ENCODE peak calls at places on chromosomes 3 and 15, in five cellular contexts. Y is stimulated activated effector memory CD8-positive, alpha-beta T cell treated with anti-CD3 and anti-CD28 coated beads, Interleukin-12 subunit alpha, Interleukin-12 subunit beta, amount 100 ng/mL, for 72 hours; I is amygdala; J is foreskin fibroblast; O is AG04450. R is an unnamed sample.

GRCh38 chr15:56794923-56795329 is 61.6 kb upstream of the ZNF280D start:
- DNase-seq in Y (no peak), I (no peak), J (no peak), O (no peak), R (no peak)

GRCh38 chr3:196192036-196193001 is 18.9 kb downstream of the ZDHHC19 start:
- DNase-seq in Y (peak; percentile 44), I (no peak), J (no peak), O (no peak), R (no peak)

GRCh38 chr15:56815247-56815646 is 81.9 kb upstream of the ZNF280D start:
- DNase-seq in Y (no peak), I (no peak), J (no peak), O (no peak), R (no peak)

GRCh38 chr15:39828374-39828931 is 45.8 kb upstream of the FSIP1 start:
- DNase-seq in Y (no peak), I (no peak), J (peak; percentile 65), O (no peak), R (peak; percentile 34)

GRCh38 chr3:171977426-171977825 is 62.0 kb upstream of the FNDC3B start:
- DNase-seq in Y (no peak), I (no peak), J (no peak), O (no peak), R (no peak)

GRCh38 chr3:66394261-66395249 is 106.3 kb downstream of the LRIG1 start:
- DNase-seq in Y (no peak), I (no peak), J (no peak), O (no peak), R (no peak)

GRCh38 chr3:184361532-184361931 is at the start of the genes CLCN2 and POLR2H:
- DNase-seq in Y (peak; percentile 51), I (peak; percentile 59), J (peak; percentile 65), O (no peak), R (peak; percentile 62)

GRCh38 chr15:101541501-101542292 is 52.2 kb upstream of the PCSK6 start:
- DNase-seq in Y (no peak), I (no peak), J (no peak), O (no peak), R (no peak)

GRCh38 chr3:119085070-119085439 is 50.4 kb upstream of the IGSF11 start:
- DNase-seq in Y (no peak), I (no peak), J (no peak), O (no peak), R (no peak)

GRCh38 chr3:48555231-48555948 is 1.2 kb downstream of the PFKFB4 start:
- DNase-seq in Y (no peak), I (no peak), J (no peak), O (no peak), R (no peak)

GRCh38 chr3:127454968-127455367 is 135.6 kb downstream of the TPRA1 start:
- DNase-seq in Y (no peak), I (no peak), J (no peak), O (no peak), R (no peak)

GRCh38 chr15:47975422-47975821 is 145.4 kb upstream of the SLC24A5 start:
- DNase-seq in Y (no peak), I (no peak), J (no peak), O (no peak), R (no peak)

GRCh38 chr15:90889313-90889730 is 5.0 kb downstream of the FES start:
- DNase-seq in Y (no peak), I (no peak), J (no peak), O (no peak), R (no peak)

GRCh38 chr15:101535170-101535902 is 45.8 kb upstream of the PCSK6 start:
- DNase-seq in Y (no peak), I (no peak), J (no peak), O (no peak), R (no peak)

GRCh38 chr3:39025222-39025970 is 26.3 kb downstream of the SCN11A start:
- DNase-seq in Y (no peak), I (no peak), J (no peak), O (no peak), R (peak; percentile 8)

GRCh38 chr15:90031231-90031791 is 30.2 kb downstream of the ZNF710 start:
- DNase-seq in Y (no peak), I (no peak), J (peak; percentile 28), O (no peak), R (no peak)

GRCh38 chr3:86653801-86654200 is 337.1 kb downstream of the VGLL3 start:
- DNase-seq in Y (no peak), I (no peak), J (no peak), O (no peak), R (peak; percentile 5)

GRCh38 chr15:70210538-70210937 is 112.8 kb upstream of the TLE3 start:
- DNase-seq in Y (no peak), I (no peak), J (no peak), O (no peak), R (no peak)

GRCh38 chr15:81747477-81747876 is 298.3 kb downstream of the MEX3B start:
- DNase-seq in Y (no peak), I (no peak), J (no peak), O (no peak), R (no peak)

GRCh38 chr15:35195649-35196048 is 110.6 kb upstream of the NANOGP8 start:
- DNase-seq in Y (no peak), I (no peak), J (no peak), O (no peak), R (no peak)

GRCh38 chr3:18438586-18438985 is 13.4 kb upstream of the SATB1 start:
- DNase-seq in Y (no peak), I (no peak), J (no peak), O (no peak), R (no peak)

GRCh38 chr15:90033448-90033847 is 32.3 kb downstream of the ZNF710 start:
- DNase-seq in Y (no peak), I (no peak), J (no peak), O (no peak), R (no peak)

GRCh38 chr15:55774113-55774970 is 31.4 kb upstream of the PRTG start:
- DNase-seq in Y (peak; percentile 10), I (no peak), J (no peak), O (no peak), R (no peak)

GRCh38 chr3:126211569-126211968 is 31.2 kb upstream of the ALDH1L1 start:
- DNase-seq in Y (no peak), I (no peak), J (no peak), O (no peak), R (no peak)

GRCh38 chr15:33293619-33294309 is 17.0 kb upstream of the RYR3 start:
- DNase-seq in Y (no peak), I (no peak), J (no peak), O (no peak), R (no peak)

GRCh38 chr3:104906001-104906639 is 460.6 kb upstream of the ALCAM start:
- DNase-seq in Y (no peak), I (no peak), J (no peak), O (no peak), R (no peak)

GRCh38 chr3:15332405-15333098 is at the start of gene SH3BP5:
- DNase-seq in Y (peak; percentile 69), I (peak; percentile 54), J (peak; percentile 69), O (no peak), R (peak; percentile 79)

GRCh38 chr3:155712008-155712407 is 32.9 kb downstream of the PLCH1 start:
- DNase-seq in Y (no peak), I (no peak), J (no peak), O (no peak), R (no peak)

GRCh38 chr3:36736327-36736726 is 28.0 kb downstream of the DCLK3 start:
- DNase-seq in Y (no peak), I (no peak), J (no peak), O (no peak), R (no peak)

GRCh38 chr3:123652346-123652984 is 67.6 kb upstream of the HACD2 start:
- DNase-seq in Y (peak; percentile 14), I (peak; percentile 66), J (peak; percentile 67), O (no peak), R (peak; percentile 85)

GRCh38 chr3:163384383-163384782 is 1693.9 kb downstream of the SI start:
- DNase-seq in Y (no peak), I (no peak), J (no peak), O (no peak), R (no peak)

GRCh38 chr3:53082736-53083135 is 36.9 kb upstream of the SFMBT1 start:
- DNase-seq in Y (no peak), I (no peak), J (no peak), O (no peak), R (no peak)

GRCh38 chr3:46882377-46883015 is 5.0 kb downstream of the PTH1R start:
- DNase-seq in Y (no peak), I (no peak), J (peak; percentile 20), O (no peak), R (no peak)

GRCh38 chr3:45972534-45973402 is 22.9 kb downstream of the FYCO1 start:
- DNase-seq in Y (no peak), I (no peak), J (peak; percentile 80), O (peak; percentile 85), R (peak; percentile 47)

GRCh38 chr3:181056276-181056675 is 66.7 kb upstream of the DNAJC19 start:
- DNase-seq in Y (no peak), I (no peak), J (no peak), O (no peak), R (no peak)

GRCh38 chr15:77650285-77650684 is 17.6 kb upstream of the LINGO1 start:
- DNase-seq in Y (no peak), I (no peak), J (no peak), O (no peak), R (no peak)

GRCh38 chr3:140170612-140171011 is 235.6 kb downstream of the CLSTN2 start:
- DNase-seq in Y (no peak), I (no peak), J (no peak), O (no peak), R (no peak)

GRCh38 chr3:8660271-8660731 is 15.7 kb upstream of the SSUH2 start:
- DNase-seq in Y (no peak), I (no peak), J (no peak), O (peak; percentile 53), R (no peak)

GRCh38 chr15:76999996-77000395 is 5.1 kb downstream of the PSTPIP1 start:
- DNase-seq in Y (no peak), I (no peak), J (no peak), O (no peak), R (no peak)